ENCODE peak calls at places on chromosome 15, in six cellular contexts. One of them, this sample, is unnamed.

GRCh38 chr15:44038801-44039200 is 156.3 kb downstream of the FRMD5 start:
- DNase-seq in fibroblast of pulmonary artery: no peak
- DNase-seq in B cell: no peak
- DNase-seq in GM12865: peak; percentile 2
- DNase-seq in osteocyte: no peak
- DNase-seq in HFFc6: no peak
- DNase-seq in this sample: no peak

GRCh38 chr15:81752974-81753373 is 292.8 kb downstream of the MEX3B start:
- DNase-seq in osteocyte: no peak
- DNase-seq in HFFc6: no peak
- DNase-seq in fibroblast of pulmonary artery: no peak
- DNase-seq in B cell: no peak
- DNase-seq in GM12865: no peak
- DNase-seq in this sample: no peak

GRCh38 chr15:86236721-86237121 is 157.1 kb downstream of the AGBL1 start:
- DNase-seq in HFFc6: no peak
- DNase-seq in B cell: no peak
- DNase-seq in fibroblast of pulmonary artery: no peak
- DNase-seq in GM12865: no peak
- DNase-seq in osteocyte: no peak
- DNase-seq in this sample: no peak

GRCh38 chr15:39661776-39662175 is 80.9 kb downstream of the THBS1 start:
- DNase-seq in osteocyte: no peak
- DNase-seq in B cell: no peak
- DNase-seq in HFFc6: no peak
- DNase-seq in fibroblast of pulmonary artery: no peak
- DNase-seq in GM12865: no peak
- DNase-seq in this sample: no peak

GRCh38 chr15:101521084-101521483 is 31.6 kb upstream of the PCSK6 start:
- DNase-seq in GM12865: no peak
- DNase-seq in B cell: no peak
- DNase-seq in fibroblast of pulmonary artery: no peak
- DNase-seq in osteocyte: no peak
- DNase-seq in HFFc6: no peak
- DNase-seq in this sample: no peak

GRCh38 chr15:92733090-92733933 is 77.7 kb upstream of the FAM174B start:
- DNase-seq in HFFc6: no peak
- DNase-seq in B cell: no peak
- DNase-seq in fibroblast of pulmonary artery: no peak
- DNase-seq in GM12865: no peak
- DNase-seq in osteocyte: no peak
- DNase-seq in this sample: no peak

GRCh38 chr15:58362262-58362922 is 69.4 kb upstream of the LIPC start:
- DNase-seq in osteocyte: no peak
- DNase-seq in HFFc6: no peak
- DNase-seq in B cell: no peak
- DNase-seq in GM12865: no peak
- DNase-seq in fibroblast of pulmonary artery: no peak
- DNase-seq in this sample: no peak

GRCh38 chr15:101070502-101071273 is 151.5 kb downstream of the LRRK1 start:
- DNase-seq in fibroblast of pulmonary artery: peak; percentile 91
- DNase-seq in HFFc6: peak; percentile 73
- DNase-seq in GM12865: no peak
- DNase-seq in B cell: no peak
- DNase-seq in osteocyte: no peak
- DNase-seq in this sample: no peak

GRCh38 chr15:100759116-100759515 is 120.5 kb upstream of the ALDH1A3 start:
- DNase-seq in GM12865: no peak
- DNase-seq in fibroblast of pulmonary artery: peak; percentile 66
- DNase-seq in B cell: no peak
- DNase-seq in HFFc6: peak; percentile 18
- DNase-seq in osteocyte: no peak
- DNase-seq in this sample: no peak

DNA sequence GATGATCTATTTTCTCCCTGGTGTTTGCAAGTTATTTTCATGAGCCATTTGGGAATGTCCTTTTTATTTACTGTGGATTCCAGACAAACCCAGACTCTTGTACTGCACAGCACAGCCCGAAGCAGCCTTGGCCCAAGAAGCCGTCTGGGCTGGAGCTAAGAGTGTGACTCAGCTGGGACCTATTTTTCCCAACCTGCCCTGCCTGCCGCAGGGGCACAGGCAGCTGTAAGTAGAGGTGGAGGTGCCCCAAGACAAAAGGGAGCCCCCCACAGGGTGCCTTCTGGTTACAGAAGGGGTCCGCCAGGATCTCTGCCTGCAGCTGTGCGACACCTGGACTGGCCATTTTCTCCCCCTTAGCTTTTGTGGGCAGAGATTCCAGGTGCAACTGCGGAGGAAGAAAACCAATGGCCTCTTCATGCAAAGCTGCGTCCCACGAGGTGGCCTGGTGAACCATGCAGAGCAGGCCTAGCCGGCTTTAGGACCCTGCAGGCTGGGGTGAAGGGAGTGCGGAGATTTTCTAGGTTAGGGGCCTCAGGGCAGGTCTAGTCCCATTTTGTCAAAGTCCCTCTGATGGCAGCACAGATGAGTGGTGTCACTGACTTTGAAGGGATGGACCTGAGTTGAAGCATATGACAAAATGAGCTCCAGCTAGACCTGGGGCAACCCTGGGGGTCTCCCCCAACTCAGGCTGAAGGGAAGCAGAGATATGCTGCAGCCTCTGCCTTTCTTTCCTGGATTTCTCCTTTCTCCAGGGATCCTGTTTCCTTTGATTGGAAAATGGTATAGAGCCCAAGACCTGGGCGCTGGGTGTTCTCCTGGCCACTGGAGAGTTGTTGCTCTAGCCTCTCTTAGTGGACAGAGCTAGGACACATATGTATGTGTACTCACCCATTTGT is 131.2 kb downstream of the KLF13 start:
- DNase-seq in B cell: no peak
- DNase-seq in GM12865: no peak
- DNase-seq in HFFc6: peak; percentile 46
- DNase-seq in osteocyte: peak; percentile 70
- DNase-seq in fibroblast of pulmonary artery: peak; percentile 76
- DNase-seq in this sample: no peak
- TF ChIP-seq CTCF in B cell: no peak
- TF ChIP-seq CTCF in GM12865: no peak
- TF ChIP-seq CTCF in HFFc6: no peak
- TF ChIP-seq CTCF in osteocyte: no peak
- TF ChIP-seq CTCF in fibroblast of pulmonary artery: no peak
- TF ChIP-seq CTCF in this sample: no peak

GRCh38 chr15:65336369-65336766 is 31.9 kb downstream of the RNU5B-1 start:
- DNase-seq in B cell: no peak
- DNase-seq in fibroblast of pulmonary artery: no peak
- DNase-seq in osteocyte: no peak
- DNase-seq in HFFc6: no peak
- DNase-seq in GM12865: peak; percentile 14
- DNase-seq in this sample: peak; percentile 7
- TF ChIP-seq CTCF in B cell: no peak
- TF ChIP-seq CTCF in fibroblast of pulmonary artery: no peak
- TF ChIP-seq CTCF in osteocyte: no peak
- TF ChIP-seq CTCF in HFFc6: no peak
- TF ChIP-seq CTCF in GM12865: peak; percentile 10
- TF ChIP-seq CTCF in this sample: no peak

GRCh38 chr15:78301326-78301725 is 1.9 kb upstream of the SKIC8 start:
- DNase-seq in GM12865: peak; percentile 64
- DNase-seq in osteocyte: no peak
- DNase-seq in fibroblast of pulmonary artery: no peak
- DNase-seq in HFFc6: no peak
- DNase-seq in B cell: no peak
- DNase-seq in this sample: no peak

GRCh38 chr15:78299302-78300102 is at the start of gene SKIC8:
- DNase-seq in HFFc6: peak; percentile 86
- DNase-seq in B cell: peak; percentile 96
- DNase-seq in fibroblast of pulmonary artery: peak; percentile 94
- DNase-seq in GM12865: peak; percentile 94
- DNase-seq in osteocyte: peak; percentile 97
- DNase-seq in this sample: no peak

GRCh38 chr15:78301813-78302212 is 2.4 kb upstream of the SKIC8 start:
- DNase-seq in HFFc6: no peak
- DNase-seq in B cell: no peak
- DNase-seq in osteocyte: no peak
- DNase-seq in GM12865: no peak
- DNase-seq in fibroblast of pulmonary artery: no peak
- DNase-seq in this sample: no peak

GRCh38 chr15:78302579-78302978 is 3.2 kb upstream of the SKIC8 start:
- DNase-seq in osteocyte: no peak
- DNase-seq in fibroblast of pulmonary artery: peak; percentile 59
- DNase-seq in HFFc6: peak; percentile 86
- DNase-seq in GM12865: peak; percentile 51
- DNase-seq in B cell: no peak
- DNase-seq in this sample: no peak

GRCh38 chr15:78298983-78299301 is 467 bp downstream of the SKIC8 start:
- DNase-seq in osteocyte: no peak
- DNase-seq in HFFc6: peak; percentile 24
- DNase-seq in B cell: no peak
- DNase-seq in GM12865: peak; percentile 24
- DNase-seq in fibroblast of pulmonary artery: peak; percentile 32
- DNase-seq in this sample: no peak
- TF ChIP-seq CTCF in osteocyte: no peak
- TF ChIP-seq CTCF in HFFc6: peak; percentile 36
- TF ChIP-seq CTCF in B cell: no peak
- TF ChIP-seq CTCF in GM12865: no peak
- TF ChIP-seq CTCF in fibroblast of pulmonary artery: no peak
- TF ChIP-seq CTCF in this sample: no peak

DNA sequence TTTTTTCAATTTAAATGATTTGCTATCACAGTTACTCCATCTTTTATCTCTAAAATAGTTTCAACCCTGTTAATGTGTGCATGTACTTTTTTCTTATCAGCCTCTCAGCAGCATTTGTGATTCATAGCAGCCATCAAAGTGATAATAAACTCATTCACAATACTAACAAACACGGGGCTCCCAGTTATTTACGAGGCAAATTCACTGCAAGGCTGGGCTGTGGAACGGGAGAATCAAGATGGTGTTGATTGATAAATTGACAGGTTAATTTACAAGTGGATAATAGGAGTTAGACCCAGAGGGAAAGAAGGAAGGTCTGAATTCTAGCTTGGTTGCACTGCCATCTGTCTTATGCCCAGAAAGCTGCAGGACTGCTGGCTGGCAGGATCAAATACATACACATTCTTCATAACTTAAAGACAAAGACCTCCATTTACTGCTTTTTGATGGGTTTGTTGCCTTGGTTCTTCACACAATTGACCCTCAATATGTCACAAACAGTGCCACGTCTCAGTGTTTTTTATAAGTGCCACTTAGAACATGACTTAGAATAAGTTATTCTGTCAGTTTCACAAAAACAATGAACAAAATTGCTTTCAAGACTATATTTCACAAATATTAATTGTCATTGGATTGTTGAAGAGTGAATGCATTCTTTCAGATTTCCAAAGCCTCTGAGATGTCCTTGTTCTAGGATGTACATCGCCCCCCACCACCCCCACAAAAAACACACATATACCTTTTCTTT is 562.8 kb downstream of the NR2F2 start:
- DNase-seq in fibroblast of pulmonary artery: peak; percentile 42
- DNase-seq in HFFc6: peak; percentile 7
- DNase-seq in GM12865: peak; percentile 6
- DNase-seq in B cell: no peak
- DNase-seq in osteocyte: no peak
- DNase-seq in this sample: no peak
- TF ChIP-seq CTCF in fibroblast of pulmonary artery: peak; percentile 47
- TF ChIP-seq CTCF in HFFc6: peak; percentile 56
- TF ChIP-seq CTCF in GM12865: no peak
- TF ChIP-seq CTCF in B cell: no peak
- TF ChIP-seq CTCF in osteocyte: peak; percentile 68
- TF ChIP-seq CTCF in this sample: peak; percentile 85

DNA sequence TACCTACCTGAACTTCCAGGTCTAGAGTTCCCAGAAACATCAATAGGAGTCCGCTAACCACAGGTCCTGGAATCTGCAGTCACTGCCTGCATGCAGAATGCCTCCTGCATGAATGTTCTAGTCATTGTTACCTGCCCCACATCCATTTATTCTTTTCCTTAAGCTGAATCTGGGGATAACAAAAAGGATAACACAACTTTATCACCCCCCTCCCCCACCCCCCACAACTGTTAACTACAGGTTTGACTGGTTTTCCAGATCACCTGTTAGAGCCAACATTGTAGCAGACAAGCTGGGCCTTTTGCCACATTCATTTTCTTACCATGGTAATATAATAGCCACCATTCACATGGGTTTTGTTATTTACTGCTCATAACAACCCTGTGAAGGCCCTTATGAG is 4.6 kb upstream of the CTSH start:
- DNase-seq in fibroblast of pulmonary artery: no peak
- DNase-seq in osteocyte: no peak
- DNase-seq in HFFc6: no peak
- DNase-seq in GM12865: no peak
- DNase-seq in B cell: no peak
- DNase-seq in this sample: no peak
- TF ChIP-seq CTCF in fibroblast of pulmonary artery: no peak
- TF ChIP-seq CTCF in osteocyte: no peak
- TF ChIP-seq CTCF in HFFc6: no peak
- TF ChIP-seq CTCF in GM12865: no peak
- TF ChIP-seq CTCF in B cell: no peak
- TF ChIP-seq CTCF in this sample: no peak

GRCh38 chr15:67882487-67883227 is 42.8 kb upstream of the RNU6-1 start:
- DNase-seq in fibroblast of pulmonary artery: peak; percentile 45
- DNase-seq in B cell: no peak
- DNase-seq in GM12865: peak; percentile 28
- DNase-seq in osteocyte: peak; percentile 21
- DNase-seq in HFFc6: no peak
- DNase-seq in this sample: no peak

GRCh38 chr15:67885848-67886247 is 46.0 kb upstream of the RNU6-1 start:
- DNase-seq in fibroblast of pulmonary artery: no peak
- DNase-seq in B cell: no peak
- DNase-seq in HFFc6: no peak
- DNase-seq in GM12865: no peak
- DNase-seq in osteocyte: no peak
- DNase-seq in this sample: no peak

GRCh38 chr15:67883228-67883773 is 43.5 kb upstream of the RNU6-1 start:
- DNase-seq in B cell: no peak
- DNase-seq in osteocyte: peak; percentile 54
- DNase-seq in GM12865: no peak
- DNase-seq in fibroblast of pulmonary artery: no peak
- DNase-seq in HFFc6: no peak
- DNase-seq in this sample: no peak

GRCh38 chr15:67884514-67885225 is 44.8 kb upstream of the RNU6-1 start:
- DNase-seq in B cell: peak; percentile 54
- DNase-seq in fibroblast of pulmonary artery: peak; percentile 85
- DNase-seq in osteocyte: peak; percentile 90
- DNase-seq in GM12865: peak; percentile 54
- DNase-seq in HFFc6: peak; percentile 16
- DNase-seq in this sample: peak; percentile 92

GRCh38 chr15:67884009-67884408 is 44.2 kb upstream of the RNU6-1 start:
- DNase-seq in fibroblast of pulmonary artery: no peak
- DNase-seq in B cell: no peak
- DNase-seq in HFFc6: no peak
- DNase-seq in GM12865: no peak
- DNase-seq in osteocyte: peak; percentile 21
- DNase-seq in this sample: no peak
- TF ChIP-seq CTCF in fibroblast of pulmonary artery: no peak
- TF ChIP-seq CTCF in B cell: no peak
- TF ChIP-seq CTCF in HFFc6: no peak
- TF ChIP-seq CTCF in GM12865: no peak
- TF ChIP-seq CTCF in osteocyte: no peak
- TF ChIP-seq CTCF in this sample: no peak